ENCODE peak calls at places on chromosomes 2 and 18, in nine cellular contexts. N is effector memory CD4-positive, alpha-beta T cell; L is M059J; A is GM23338; B is stromal cell of bone marrow; K is HuH-7; H is AG08396; E is body of pancreas; F is D341Med. S is an unnamed sample.

GRCh38 chr2:71892896-71893295 is 254.8 kb downstream of the CYP26B1 start:
- DNase-seq in N (no peak), L (no peak), A (no peak), B (no peak), K (no peak), H (no peak), E (no peak), F (no peak), S (no peak)

GRCh38 chr2:64019975-64020281 is 700 bp upstream of the VPS54 start:
- DNase-seq in N (no peak), L (no peak), A (no peak), B (no peak), K (no peak), H (no peak), E (no peak), F (no peak), S (no peak)

GRCh38 chr2:240981871-240982800 is 16.3 kb upstream of the SNED1 start:
- DNase-seq in N (no peak), L (no peak), A (no peak), B (no peak), K (no peak), H (no peak), E (peak; percentile 8), F (no peak), S (no peak)

GRCh38 chr2:15948704-15948957 is 8.3 kb downstream of the MYCN start:
- DNase-seq in N (no peak), L (no peak), A (no peak), B (no peak), K (no peak), H (no peak), E (no peak), F (no peak), S (no peak)

GRCh38 chr18:76573325-76574025 is 78.4 kb upstream of the ZNF516 start:
- DNase-seq in N (no peak), L (peak; percentile 65), A (no peak), B (peak; percentile 44), K (no peak), H (peak; percentile 51), E (no peak), F (no peak), S (no peak)

GRCh38 chr18:3305933-3306332 is 44.0 kb downstream of the MYL12B start:
- DNase-seq in N (no peak), L (no peak), A (no peak), B (no peak), K (no peak), H (no peak), E (no peak), F (no peak), S (peak; percentile 77)

GRCh38 chr2:100677611-100678185 is 114.9 kb downstream of the PDCL3 start:
- DNase-seq in N (no peak), L (no peak), A (no peak), B (no peak), K (no peak), H (no peak), E (no peak), F (no peak), S (no peak)

GRCh38 chr2:73063909-73064875 is 7.3 kb downstream of the SFXN5 start:
- DNase-seq in N (no peak), L (peak; percentile 83), A (peak; percentile 55), B (peak; percentile 77), K (no peak), H (peak; percentile 68), E (no peak), F (no peak), S (no peak)

GRCh38 chr2:152445791-152446201 is 110.8 kb downstream of the FMNL2 start:
- DNase-seq in N (no peak), L (peak; percentile 92), A (no peak), B (peak; percentile 94), K (no peak), H (peak; percentile 44), E (no peak), F (no peak), S (peak; percentile 48)

GRCh38 chr18:10418836-10419235 is 35.6 kb upstream of the APCDD1 start:
- DNase-seq in N (no peak), L (no peak), A (no peak), B (no peak), K (no peak), H (no peak), E (no peak), F (no peak), S (no peak)

GRCh38 chr18:59318460-59318859 is at the start of gene CPLX4:
- DNase-seq in N (no peak), L (no peak), A (no peak), B (no peak), K (no peak), H (no peak), E (no peak), F (peak; percentile 59), S (no peak)

GRCh38 chr2:107932986-107933385 is 53.3 kb upstream of the SLC5A7 start:
- DNase-seq in N (no peak), L (peak; percentile 12), A (peak; percentile 38), B (no peak), K (no peak), H (no peak), E (no peak), F (no peak), S (no peak)

S was measured in cerebellum.